ENCODE peak calls at places on chromosomes 16 and 17, in four cellular contexts. One of them, this sample, is unnamed.

GRCh38 chr17:17401271-17401781 is 75.5 kb upstream of the MED9 start:
- DNase-seq in astrocyte: peak; percentile 23
- DNase-seq in GM23248: peak; percentile 71
- DNase-seq in ovary: no peak
- DNase-seq in this sample: no peak

GRCh38 chr17:10532026-10532425 is 13.7 kb upstream of the MYH1 start:
- DNase-seq in astrocyte: no peak
- DNase-seq in GM23248: no peak
- DNase-seq in ovary: no peak
- DNase-seq in this sample: no peak

GRCh38 chr16:58051821-58052603 is 26.5 kb downstream of the MMP15 start:
- DNase-seq in astrocyte: no peak
- DNase-seq in GM23248: no peak
- DNase-seq in ovary: no peak
- DNase-seq in this sample: no peak

GRCh38 chr16:6081320-6081976 is 983.9 kb upstream of the EEF2KMT start:
- DNase-seq in astrocyte: peak; percentile 6
- DNase-seq in GM23248: peak; percentile 8
- DNase-seq in ovary: no peak
- DNase-seq in this sample: peak; percentile 3

GRCh38 chr17:61361084-61361483 is 38.6 kb upstream of the TBX2 start:
- DNase-seq in astrocyte: peak; percentile 77
- DNase-seq in GM23248: peak; percentile 80
- DNase-seq in ovary: no peak
- DNase-seq in this sample: no peak

GRCh38 chr16:75234856-75235696 is 16.3 kb downstream of the CTRB1 start:
- DNase-seq in astrocyte: no peak
- DNase-seq in GM23248: no peak
- DNase-seq in ovary: peak; percentile 44
- DNase-seq in this sample: peak; percentile 17

GRCh38 chr16:85555549-85556455 is 57.3 kb upstream of the GSE1 start:
- DNase-seq in astrocyte: no peak
- DNase-seq in GM23248: peak; percentile 61
- DNase-seq in ovary: peak; percentile 66
- DNase-seq in this sample: peak; percentile 73

GRCh38 chr17:76709077-76709950 is 1.5 kb downstream of the MXRA7 start:
- DNase-seq in astrocyte: peak; percentile 99
- DNase-seq in GM23248: peak; percentile 98
- DNase-seq in ovary: peak; percentile 82
- DNase-seq in this sample: peak; percentile 82

GRCh38 chr16:86669937-86670772 is 91.8 kb downstream of the FOXL1 start:
- DNase-seq in astrocyte: no peak
- DNase-seq in GM23248: no peak
- DNase-seq in ovary: no peak
- DNase-seq in this sample: no peak

GRCh38 chr16:50265260-50265659 is 1.1 kb upstream of the ADCY7 start:
- DNase-seq in astrocyte: no peak
- DNase-seq in GM23248: peak; percentile 28
- DNase-seq in ovary: no peak
- DNase-seq in this sample: no peak

GRCh38 chr16:88069397-88070168 is 118.3 kb downstream of the BANP start:
- DNase-seq in astrocyte: no peak
- DNase-seq in GM23248: no peak
- DNase-seq in ovary: no peak
- DNase-seq in this sample: no peak

GRCh38 chr17:36611345-36612072 is 10.1 kb downstream of the MRM1 start:
- DNase-seq in astrocyte: peak; percentile 82
- DNase-seq in GM23248: peak; percentile 95
- DNase-seq in ovary: no peak
- DNase-seq in this sample: no peak

GRCh38 chr17:7511108-7511507 is 26.9 kb downstream of the POLR2A start:
- DNase-seq in astrocyte: no peak
- DNase-seq in GM23248: peak; percentile 25
- DNase-seq in ovary: no peak
- DNase-seq in this sample: no peak

GRCh38 chr17:14304876-14305636 is 4.2 kb downstream of the HS3ST3B1 start:
- DNase-seq in astrocyte: no peak
- DNase-seq in GM23248: peak; percentile 32
- DNase-seq in ovary: no peak
- DNase-seq in this sample: no peak

GRCh38 chr17:8312726-8313600 is 2.9 kb downstream of the ARHGEF15 start:
- DNase-seq in astrocyte: no peak
- DNase-seq in GM23248: no peak
- DNase-seq in ovary: no peak
- DNase-seq in this sample: no peak

GRCh38 chr16:50537533-50538290 is 10.5 kb upstream of the NKD1 start:
- DNase-seq in astrocyte: no peak
- DNase-seq in GM23248: no peak
- DNase-seq in ovary: no peak
- DNase-seq in this sample: no peak

GRCh38 chr16:89828870-89829629 is 775 bp downstream of the SPIRE2 start:
- DNase-seq in astrocyte: no peak
- DNase-seq in GM23248: no peak
- DNase-seq in ovary: no peak
- DNase-seq in this sample: no peak

GRCh38 chr16:71499775-71500364 is 10.7 kb upstream of the ZNF19 start:
- DNase-seq in astrocyte: peak; percentile 22
- DNase-seq in GM23248: peak; percentile 71
- DNase-seq in ovary: no peak
- DNase-seq in this sample: no peak

GRCh38 chr16:48075398-48075797 is 80.4 kb downstream of the ABCC12 start:
- DNase-seq in astrocyte: peak; percentile 76
- DNase-seq in GM23248: peak; percentile 80
- DNase-seq in ovary: no peak
- DNase-seq in this sample: no peak

GRCh38 chr17:74297941-74298340 is 23.9 kb downstream of the DNAI2 start:
- DNase-seq in astrocyte: no peak
- DNase-seq in GM23248: peak; percentile 68
- DNase-seq in ovary: no peak
- DNase-seq in this sample: no peak

GRCh38 chr17:72971513-72971880 is 121.0 kb downstream of the SLC39A11 start:
- DNase-seq in astrocyte: no peak
- DNase-seq in GM23248: no peak
- DNase-seq in ovary: no peak
- DNase-seq in this sample: no peak

DNA sequence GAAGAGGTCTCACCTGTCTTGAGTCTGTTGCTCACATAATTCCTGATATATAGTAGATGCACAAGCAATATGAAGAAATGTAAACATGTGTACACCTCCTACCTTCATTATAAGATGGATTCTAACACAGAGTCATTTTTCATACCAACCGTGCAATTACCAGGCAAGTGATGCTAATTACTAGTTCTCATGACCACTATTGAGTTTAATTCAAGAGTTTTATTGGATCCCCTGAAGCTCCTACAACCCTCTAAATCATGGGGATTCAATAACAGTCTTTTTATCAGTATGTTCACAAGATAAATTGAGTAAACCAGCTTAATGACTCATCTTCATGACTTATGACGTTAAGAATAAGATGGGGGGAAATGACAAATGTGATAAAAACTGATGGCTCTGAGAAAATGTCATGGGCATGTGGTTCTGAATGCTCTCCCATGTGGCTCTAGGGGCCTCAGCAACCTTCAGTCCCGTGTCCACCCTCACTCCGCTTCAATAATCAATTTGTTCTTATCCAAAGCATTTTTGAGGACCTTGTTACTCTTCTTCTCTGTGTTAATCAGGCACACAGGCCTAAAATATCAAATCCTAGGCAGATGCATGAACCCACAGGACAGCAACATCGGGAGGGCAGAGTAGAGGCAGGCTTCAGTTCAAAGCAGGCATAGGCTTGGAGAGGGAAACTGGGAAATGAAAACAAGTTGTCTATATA is 42.8 kb downstream of the PRAC1 start:
- DNase-seq in astrocyte: no peak
- DNase-seq in GM23248: peak; percentile 9
- DNase-seq in ovary: no peak
- DNase-seq in this sample: no peak
- H3K27me3 ChIP-seq in astrocyte: peaks cover 29% of the 10 kb centered on the region
- H3K27me3 ChIP-seq in GM23248: peaks cover 69% of the 10 kb centered on the region
- H3K27me3 ChIP-seq in ovary: no peaks in the 10 kb centered on the region
- H3K27me3 ChIP-seq in this sample: peaks cover 77% of the 10 kb centered on the region

GRCh38 chr17:40469805-40470675 is 26.8 kb downstream of the IGFBP4 start:
- DNase-seq in astrocyte: no peak
- DNase-seq in GM23248: no peak
- DNase-seq in ovary: no peak
- DNase-seq in this sample: no peak
- H3K27me3 ChIP-seq in astrocyte: no peaks in the 10 kb centered on the region
- H3K27me3 ChIP-seq in GM23248: no peaks in the 10 kb centered on the region
- H3K27me3 ChIP-seq in ovary: no peaks in the 10 kb centered on the region
- H3K27me3 ChIP-seq in this sample: no peaks in the 10 kb centered on the region

GRCh38 chr17:55561316-55561972 is 50.2 kb upstream of the SMIM36 start:
- DNase-seq in astrocyte: no peak
- DNase-seq in GM23248: no peak
- DNase-seq in ovary: no peak
- DNase-seq in this sample: no peak

GRCh38 chr17:55561973-55562495 is 50.8 kb upstream of the SMIM36 start:
- DNase-seq in astrocyte: no peak
- DNase-seq in GM23248: no peak
- DNase-seq in ovary: no peak
- DNase-seq in this sample: no peak

GRCh38 chr17:55563363-55563762 is 52.1 kb upstream of the SMIM36 start:
- DNase-seq in astrocyte: no peak
- DNase-seq in GM23248: no peak
- DNase-seq in ovary: no peak
- DNase-seq in this sample: no peak

GRCh38 chr17:55567240-55568216 is 56.3 kb upstream of the SMIM36 start:
- DNase-seq in astrocyte: no peak
- DNase-seq in GM23248: no peak
- DNase-seq in ovary: peak; percentile 86
- DNase-seq in this sample: peak; percentile 29

DNA sequence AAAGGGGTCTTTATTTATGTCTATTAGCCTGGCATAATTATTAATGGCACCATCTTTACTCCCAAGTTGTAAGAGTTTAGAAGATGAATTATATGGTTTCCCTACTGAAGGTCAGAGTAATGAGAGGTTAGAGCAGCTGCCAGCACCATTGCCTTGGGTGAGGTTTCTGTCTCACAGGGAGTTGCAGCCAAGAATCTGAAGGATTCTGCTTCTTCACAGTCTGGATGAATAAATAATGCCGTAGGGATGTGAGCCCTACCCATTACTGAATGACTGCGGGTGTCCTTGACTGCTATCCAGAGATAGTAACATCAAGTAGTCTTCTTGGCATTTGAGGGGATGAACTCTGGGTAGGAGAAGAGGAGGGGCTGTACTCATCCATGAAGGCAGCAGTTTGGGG is 52.8 kb upstream of the SMIM36 start:
- DNase-seq in astrocyte: peak; percentile 47
- DNase-seq in GM23248: peak; percentile 66
- DNase-seq in ovary: no peak
- DNase-seq in this sample: no peak
- H3K27me3 ChIP-seq in astrocyte: no peaks in the 10 kb centered on the region
- H3K27me3 ChIP-seq in GM23248: no peaks in the 10 kb centered on the region
- H3K27me3 ChIP-seq in ovary: no peaks in the 10 kb centered on the region
- H3K27me3 ChIP-seq in this sample: no peaks in the 10 kb centered on the region

DNA sequence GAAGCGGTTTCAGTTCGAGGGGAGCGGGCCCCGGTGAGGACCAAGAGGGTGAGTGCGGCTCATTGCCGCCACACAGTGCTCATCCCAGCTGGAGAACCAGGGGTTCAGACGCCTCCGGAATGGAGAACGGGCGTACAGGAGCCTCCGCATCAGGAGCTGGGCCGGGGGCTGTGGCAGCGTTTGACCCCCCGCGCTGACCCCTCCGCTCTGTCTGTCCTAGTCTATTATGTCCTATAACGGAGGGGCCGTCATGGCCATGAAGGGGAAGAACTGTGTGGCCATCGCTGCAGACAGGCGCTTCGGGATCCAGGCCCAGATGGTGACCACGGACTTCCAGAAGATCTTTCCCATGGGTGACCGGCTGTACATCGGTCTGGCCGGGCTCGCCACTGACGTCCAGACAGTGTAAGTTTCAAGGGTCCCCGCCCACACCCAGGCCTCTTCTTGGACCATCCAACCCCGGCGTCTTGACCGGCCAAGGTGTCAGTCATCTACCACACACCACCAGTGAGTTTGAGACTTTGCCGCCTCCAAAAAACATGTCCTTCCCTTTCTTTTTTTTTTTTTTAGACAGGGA is 477 bp downstream of the PSMB3 start:
- DNase-seq in astrocyte: no peak
- DNase-seq in GM23248: peak; percentile 41
- DNase-seq in ovary: no peak
- DNase-seq in this sample: no peak
- H3K27me3 ChIP-seq in astrocyte: no peaks in the 10 kb centered on the region
- H3K27me3 ChIP-seq in GM23248: no peaks in the 10 kb centered on the region
- H3K27me3 ChIP-seq in ovary: no peaks in the 10 kb centered on the region
- H3K27me3 ChIP-seq in this sample: no peaks in the 10 kb centered on the region

GRCh38 chr17:49894761-49895160 is 46.9 kb upstream of the TAC4 start:
- DNase-seq in astrocyte: no peak
- DNase-seq in GM23248: no peak
- DNase-seq in ovary: no peak
- DNase-seq in this sample: no peak

GRCh38 chr17:49889500-49889899 is 41.6 kb upstream of the TAC4 start:
- DNase-seq in astrocyte: no peak
- DNase-seq in GM23248: no peak
- DNase-seq in ovary: no peak
- DNase-seq in this sample: no peak

GRCh38 chr17:49890077-49890821 is 42.4 kb upstream of the TAC4 start:
- DNase-seq in astrocyte: no peak
- DNase-seq in GM23248: no peak
- DNase-seq in ovary: no peak
- DNase-seq in this sample: peak; percentile 17

GRCh38 chr17:49890852-49891251 is 43.0 kb upstream of the TAC4 start:
- DNase-seq in astrocyte: no peak
- DNase-seq in GM23248: no peak
- DNase-seq in ovary: no peak
- DNase-seq in this sample: no peak

GRCh38 chr17:49891694-49892389 is 44.0 kb upstream of the TAC4 start:
- DNase-seq in astrocyte: no peak
- DNase-seq in GM23248: no peak
- DNase-seq in ovary: no peak
- DNase-seq in this sample: no peak
- H3K27me3 ChIP-seq in astrocyte: peaks cover 74% of the 10 kb centered on the region
- H3K27me3 ChIP-seq in GM23248: peaks cover 41% of the 10 kb centered on the region
- H3K27me3 ChIP-seq in ovary: no peaks in the 10 kb centered on the region
- H3K27me3 ChIP-seq in this sample: peaks cover 84% of the 10 kb centered on the region

This sample was measured in heart right ventricle.